ENCODE peak calls at places on chromosomes 16 and 17, in nine cellular contexts. M, C, V, R, W, G, T, L and A are unnamed samples.

GRCh38 chr16:57814896-57815295 is 12.6 kb upstream of the KIFC3 start:
- DNase-seq in C (no peak), L (no peak), T (no peak), V (no peak), M (no peak), R (no peak), W (no peak), G (no peak), A (no peak)

GRCh38 chr17:18859256-18859655 is 1.3 kb downstream of the PRPSAP2 start:
- DNase-seq in V (no peak), G (peak; percentile 33), R (no peak), C (no peak), L (peak; percentile 42), T (no peak), W (peak; percentile 56), M (no peak), A (peak; percentile 81)

GRCh38 chr17:78990349-78991016 is 10.8 kb upstream of the LGALS3BP start:
- DNase-seq in L (peak; percentile 82), M (peak; percentile 61), C (no peak), R (peak; percentile 7), T (no peak), G (no peak), W (no peak), V (no peak), A (no peak)

GRCh38 chr17:57739402-57740224 is 5.5 kb downstream of the CCDC182 start:
- DNase-seq in W (peak; percentile 11), T (no peak), C (no peak), V (no peak), L (no peak), R (no peak), M (no peak), G (peak; percentile 73), A (no peak)

GRCh38 chr17:34207572-34207971 is 47.5 kb upstream of the CCL2 start:
- DNase-seq in C (no peak), W (no peak), G (no peak), R (no peak), T (no peak), M (no peak), V (no peak), L (no peak), A (no peak)

GRCh38 chr16:78505544-78506371 is 406.3 kb downstream of the WWOX start:
- DNase-seq in C (peak; percentile 95), M (peak; percentile 68), T (peak; percentile 52), G (no peak), L (peak; percentile 88), R (peak; percentile 30), V (peak; percentile 35), W (peak; percentile 75), A (peak; percentile 52)

GRCh38 chr16:47519037-47519436 is 57.9 kb downstream of the PHKB start:
- DNase-seq in T (no peak), R (no peak), G (no peak), V (no peak), L (no peak), M (no peak), W (no peak), C (no peak), A (no peak)

GRCh38 chr17:44930667-44931066 is 15.4 kb upstream of the GFAP start:
- DNase-seq in W (no peak), L (no peak), G (no peak), R (peak; percentile 3), V (no peak), M (peak; percentile 9), T (no peak), C (no peak), A (no peak)

GRCh38 chr17:79369532-79369931 is 241.3 kb downstream of the RBFOX3 start:
- DNase-seq in R (no peak), L (no peak), W (no peak), C (no peak), M (no peak), G (no peak), V (no peak), T (no peak), A (no peak)

DNA sequence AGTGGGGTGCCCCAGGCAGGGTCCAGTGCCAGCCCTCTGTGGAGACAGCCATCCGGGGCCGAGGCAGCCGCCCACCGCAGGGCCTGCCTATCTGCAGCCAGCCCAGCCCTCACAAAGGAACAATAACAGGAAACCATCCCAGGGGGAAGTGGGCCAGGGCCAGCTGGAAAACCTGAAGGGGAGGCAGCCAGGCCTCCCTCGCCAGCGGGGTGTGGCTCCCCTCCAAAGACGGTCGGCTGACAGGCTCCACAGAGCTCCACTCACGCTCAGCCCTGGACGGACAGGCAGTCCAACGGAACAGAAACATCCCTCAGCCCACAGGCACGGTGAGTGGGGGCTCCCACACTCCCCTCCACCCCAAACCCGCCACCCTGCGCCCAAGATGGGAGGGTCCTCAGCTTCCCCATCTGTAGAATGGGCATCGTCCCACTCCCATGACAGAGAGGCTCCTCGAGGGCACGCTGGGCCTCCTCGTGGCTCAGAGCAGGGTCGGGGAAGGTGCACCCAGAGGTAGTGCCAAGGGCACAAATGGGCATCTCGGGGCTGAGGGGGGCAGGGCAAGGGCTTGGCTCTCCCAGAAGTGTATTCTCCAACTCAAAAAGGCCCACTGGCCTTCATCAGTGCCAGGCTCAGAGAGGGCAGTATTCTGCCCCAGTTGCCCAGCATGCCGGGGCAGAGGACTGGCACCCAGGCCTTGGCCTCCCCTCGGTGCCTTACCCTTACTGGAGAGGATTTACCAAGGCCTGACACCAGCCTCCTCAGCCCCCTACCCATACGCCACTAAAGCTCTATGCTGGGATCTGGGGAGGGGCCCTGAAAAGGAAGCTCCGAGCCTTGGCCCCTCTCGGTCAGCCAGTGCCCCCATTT is at the start of gene CDH5:
- DNase-seq in M (peak; percentile 74), T (peak; percentile 6), L (peak; percentile 96), C (peak; percentile 62), V (peak; percentile 44), R (peak; percentile 19), G (no peak), W (peak; percentile 90), A (peak; percentile 91)
- H3K4me3 ChIP-seq in M (peak within 1 kb of the TSS; percentile 51), T (no peak within 1 kb of the TSS), L (no peak within 1 kb of the TSS), C (peak within 1 kb of the TSS; percentile 14), V (peak within 1 kb of the TSS; percentile 16), R (peak within 1 kb of the TSS; percentile 9), G (no peak within 1 kb of the TSS), W (peak within 1 kb of the TSS; percentile 60), A (peak within 1 kb of the TSS; percentile 63)

GRCh38 chr16:23351360-23351759 is 49.3 kb downstream of the SCNN1B start:
- DNase-seq in R (peak; percentile 79), V (no peak), G (no peak), C (no peak), W (no peak), L (no peak), M (peak; percentile 34), T (peak; percentile 77), A (no peak)

GRCh38 chr16:23343643-23344612 is 41.8 kb downstream of the SCNN1B start:
- DNase-seq in G (no peak), C (no peak), L (no peak), W (no peak), V (no peak), R (no peak), M (no peak), T (no peak), A (no peak)

GRCh38 chr16:23345237-23345636 is 43.1 kb downstream of the SCNN1B start:
- DNase-seq in T (no peak), V (no peak), C (no peak), G (no peak), W (no peak), R (no peak), L (no peak), M (no peak), A (no peak)

GRCh38 chr16:23353440-23353839 is 51.3 kb downstream of the SCNN1B start:
- DNase-seq in C (no peak), T (peak; percentile 65), W (no peak), R (no peak), M (no peak), V (no peak), G (no peak), L (no peak), A (no peak)

DNA sequence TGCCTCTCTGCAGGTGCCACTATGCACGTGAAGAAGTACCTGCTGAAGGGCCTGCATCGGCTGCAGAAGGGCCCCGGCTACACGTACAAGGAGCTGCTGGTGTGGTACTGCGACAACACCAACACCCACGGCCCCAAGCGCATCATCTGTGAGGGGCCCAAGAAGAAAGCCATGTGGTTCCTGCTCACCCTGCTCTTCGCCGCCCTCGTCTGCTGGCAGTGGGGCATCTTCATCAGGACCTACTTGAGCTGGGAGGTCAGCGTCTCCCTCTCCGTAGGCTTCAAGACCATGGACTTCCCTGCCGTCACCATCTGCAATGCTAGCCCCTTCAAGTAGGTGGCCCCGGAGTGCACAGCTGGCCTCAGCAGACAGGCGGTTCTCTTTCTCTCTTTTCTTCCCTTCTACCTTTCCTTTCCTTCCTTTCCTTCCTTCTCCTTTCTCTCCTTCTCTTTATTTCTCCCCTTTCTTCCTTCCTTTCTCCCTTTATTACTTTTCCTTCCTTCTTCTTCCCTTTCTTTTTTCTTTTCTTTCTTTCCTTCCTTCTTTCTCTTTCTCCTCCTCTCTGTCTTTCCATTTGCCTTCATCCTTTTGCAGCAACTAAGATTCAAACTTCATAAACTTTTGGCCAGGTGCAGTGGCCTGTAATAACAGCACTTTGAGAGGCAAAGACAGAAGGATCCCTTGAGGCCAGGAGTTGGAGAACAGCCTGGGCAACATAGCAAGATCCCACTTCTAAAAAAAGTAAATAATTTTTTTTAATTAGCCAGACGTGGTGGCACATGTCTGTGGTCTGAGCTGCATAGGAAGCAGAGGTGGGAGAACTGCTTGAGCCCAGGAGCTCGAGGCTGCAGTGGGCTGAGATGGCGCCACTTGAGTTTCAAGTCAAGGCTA is 46.7 kb downstream of the SCNN1B start:
- DNase-seq in T (no peak), R (no peak), M (no peak), L (no peak), C (no peak), V (no peak), W (no peak), G (peak; percentile 32), A (no peak)
- TF ChIP-seq CTCF in T (no peak), R (no peak), M (no peak), L (no peak), C (no peak), V (no peak), W (no peak), G (peak; percentile 26), A (no peak)

DNA sequence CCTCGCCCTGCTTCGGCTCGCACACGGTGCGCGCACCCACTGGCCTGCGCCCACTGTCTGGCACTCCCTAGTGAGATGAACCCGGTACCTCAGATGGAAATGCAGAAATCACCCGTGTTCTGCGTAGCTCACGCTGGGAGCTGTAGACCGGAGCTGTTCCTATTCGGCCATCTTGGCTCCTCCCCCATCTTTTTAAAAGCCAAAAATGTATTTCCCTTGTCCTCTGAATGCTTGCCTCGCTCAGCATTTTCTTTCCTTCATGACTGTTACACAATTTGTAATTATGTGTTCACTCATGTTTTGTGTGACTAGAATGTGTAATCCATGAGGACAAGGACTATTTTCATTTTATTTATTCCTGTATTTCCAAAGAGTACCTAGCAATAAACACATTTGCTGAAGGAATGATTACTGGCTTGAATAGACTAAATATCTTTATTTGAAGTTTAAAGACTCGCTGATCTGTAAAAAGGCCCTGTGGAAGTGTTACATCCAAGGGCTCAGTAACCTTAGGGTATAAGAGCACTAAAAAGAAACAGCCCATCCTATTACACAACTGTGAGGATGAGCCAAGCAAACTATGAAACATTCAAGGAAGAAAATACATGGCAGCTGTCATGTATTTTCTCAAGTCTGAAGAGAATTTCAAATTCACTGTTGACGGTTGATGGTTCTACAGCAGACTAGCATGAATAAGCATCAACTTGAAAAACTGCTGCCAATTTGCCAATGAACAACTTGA is 192.7 kb downstream of the MYO1D start:
- DNase-seq in M (no peak), R (no peak), L (no peak), T (no peak), W (no peak), V (no peak), C (no peak), G (no peak), A (no peak)
- H3K4me3 ChIP-seq in M (no peak overlapping the region), R (no peak overlapping the region), L (no peak overlapping the region), T (no peak overlapping the region), W (no peak overlapping the region), V (no peak overlapping the region), C (no peak overlapping the region), G (no peak overlapping the region), A (no peak overlapping the region)

GRCh38 chr16:20359997-20360396 is 7.5 kb upstream of the UMOD start:
- DNase-seq in C (no peak), R (no peak), G (peak; percentile 67), M (no peak), W (no peak), T (peak; percentile 53), V (no peak), L (no peak), A (no peak)
- TF ChIP-seq CTCF in C (no peak), R (no peak), G (peak; percentile 73), M (peak; percentile 18), W (no peak), T (peak; percentile 50), V (no peak), L (no peak), A (no peak)